ENCODE peak calls at places on chromosomes 4 and X, in seven cellular contexts. U is endothelial cell of umbilical vein, N is esophagus squamous epithelium, G is IMR-90, L is right lobe of liver, A is HCT116, T is heart left ventricle. S is an unnamed sample. For H3K27me3, the result is how much of the 10 kb centered on the place peaks cover.

GRCh38 chrX:82163701-82164100 is 961.8 kb downstream of the SH3BGRL start:
- DNase-seq in G (no peak), N (no peak), L (no peak), U (no peak), T (no peak), A (no peak), S (no peak)

GRCh38 chr4:140222175-140222574 is 68.2 kb upstream of the MAML3 start:
- DNase-seq in U (peak), N (no peak), L (no peak), A (no peak), G (peak), T (no peak), S (no peak)

GRCh38 chrX:24242649-24243556 is 71.0 kb downstream of the SUPT20HL2 start:
- DNase-seq in N (peak), U (no peak), T (peak), L (no peak), G (peak), A (no peak), S (peak)

GRCh38 chrX:136168929-136169735 is 21.8 kb downstream of the FHL1 start:
- DNase-seq in A (no peak), T (peak), N (no peak), G (peak), L (no peak), U (peak), S (no peak)

GRCh38 chr4:168386002-168386401 is 67.5 kb upstream of the DDX60 start:
- DNase-seq in L (no peak), A (no peak), G (no peak), U (peak), T (no peak), N (no peak), S (no peak)

GRCh38 chrX:13658602-13659001 is 5.7 kb downstream of the TCEANC start:
- DNase-seq in G (peak), T (no peak), L (no peak), U (peak), A (peak), N (no peak), S (peak)

GRCh38 chrX:57172544-57172943 is 35.3 kb upstream of the SPIN2A start:
- DNase-seq in T (peak), U (no peak), L (no peak), G (no peak), N (no peak), A (no peak), S (no peak)

GRCh38 chr4:128107766-128108165 is 46.7 kb downstream of the LARP1B start:
- DNase-seq in T (no peak), A (no peak), L (no peak), G (peak), N (no peak), U (no peak), S (no peak)

GRCh38 chr4:1055721-1056590 is 44.5 kb downstream of the FGFRL1 start:
- DNase-seq in N (no peak), L (peak), G (peak), T (no peak), A (no peak), U (no peak), S (no peak)

GRCh38 chr4:55444822-55445221 is 49.1 kb downstream of the TMEM165 start:
- DNase-seq in G (peak), L (no peak), T (no peak), N (no peak), U (peak), A (peak), S (no peak)

GRCh38 chr4:81227138-81227537 is 12.1 kb upstream of the PRKG2 start:
- DNase-seq in N (no peak), G (no peak), L (no peak), T (no peak), U (no peak), A (no peak), S (no peak)

GRCh38 chr4:122777846-122778501 is 45.5 kb downstream of the BBS12 start:
- DNase-seq in A (no peak), L (no peak), U (no peak), G (peak), N (no peak), T (no peak), S (no peak)

GRCh38 chr4:17616283-17616682 is 1.8 kb downstream of the MED28 start:
- DNase-seq in T (no peak), A (no peak), U (no peak), G (no peak), L (no peak), N (no peak), S (no peak)

GRCh38 chr4:46123872-46124755 is at the start of gene GABRG1:
- DNase-seq in L (no peak), U (no peak), T (no peak), G (no peak), N (no peak), A (no peak), S (peak)

GRCh38 chr4:68175562-68176155 is 46.0 kb upstream of the TMPRSS11F start:
- DNase-seq in T (peak), N (no peak), U (peak), A (peak), L (no peak), G (peak), S (no peak)

GRCh38 chr4:7432531-7433375 is 2.0 kb downstream of the PSAPL1 start:
- DNase-seq in G (no peak), A (no peak), T (no peak), U (no peak), L (peak), N (no peak), S (no peak)

GRCh38 chrX:13938053-13938765 is 91.5 kb downstream of the GEMIN8 start:
- DNase-seq in A (no peak), G (peak), U (no peak), L (no peak), T (no peak), N (no peak), S (no peak)

GRCh38 chr4:162115323-162115722 is 48.5 kb downstream of the FSTL5 start:
- DNase-seq in N (no peak), U (no peak), A (no peak), T (no peak), G (no peak), L (no peak), S (no peak)

GRCh38 chr4:23937173-23937572 is 47.3 kb upstream of the PPARGC1A start:
- DNase-seq in N (no peak), A (no peak), L (no peak), G (peak), T (no peak), U (no peak), S (no peak)

GRCh38 chr4:81786063-81786763 is 314.5 kb upstream of the RASGEF1B start:
- DNase-seq in G (no peak), U (peak), N (no peak), T (no peak), L (no peak), A (no peak), S (peak)

GRCh38 chr4:44668521-44668920 is 9.7 kb upstream of the GUF1 start:
- DNase-seq in U (no peak), T (no peak), A (no peak), L (no peak), N (no peak), G (no peak), S (no peak)

GRCh38 chr4:23856630-23857029 is 33.2 kb downstream of the PPARGC1A start:
- DNase-seq in A (no peak), T (peak), L (peak), U (no peak), N (no peak), G (no peak), S (no peak)

GRCh38 chr4:133147365-133147821 is 1.7 kb upstream of the PCDH10 start:
- DNase-seq in L (no peak), G (no peak), N (no peak), U (peak), T (no peak), A (no peak), S (no peak)

DNA sequence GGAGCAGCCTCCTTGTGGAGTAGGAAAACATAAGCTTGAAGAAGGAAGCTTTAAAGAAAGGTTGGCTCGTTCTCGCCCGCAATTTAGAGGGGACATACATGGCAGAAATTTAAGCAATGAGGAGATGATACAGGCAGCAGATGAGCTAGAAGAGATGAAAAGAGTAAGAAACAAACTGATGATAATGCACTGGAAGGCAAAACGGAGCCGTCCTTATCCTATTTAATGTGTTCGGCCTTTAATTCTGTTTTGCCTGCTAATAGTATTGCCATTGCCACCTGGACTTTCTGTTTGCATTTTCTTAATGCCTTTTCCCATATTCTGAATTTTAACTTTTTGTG is 1.4 kb downstream of the TCEAL1 start:
- DNase-seq in L (no peak), T (no peak), U (no peak), G (no peak), A (no peak), N (no peak), S (no peak)
- H3K27ac ChIP-seq in L (no peak), T (peak), U (peak), G (peak), A (no peak), N (peak), S (peak)

GRCh38 chr4:112510191-112510467 is 5.9 kb downstream of the NEUROG2 start:
- DNase-seq in N (no peak), U (no peak), L (no peak), G (no peak), A (no peak), T (no peak), S (no peak)

GRCh38 chr4:112511294-112512118 is 4.5 kb downstream of the NEUROG2 start:
- DNase-seq in L (no peak), U (no peak), G (no peak), A (no peak), T (no peak), N (no peak), S (no peak)

GRCh38 chr4:112514079-112514448 is 1.9 kb downstream of the NEUROG2 start:
- DNase-seq in N (no peak), A (no peak), T (no peak), L (no peak), G (no peak), U (no peak), S (no peak)

GRCh38 chr4:112509243-112510190 is 6.5 kb downstream of the NEUROG2 start:
- DNase-seq in U (no peak), G (peak), N (no peak), A (no peak), T (no peak), L (no peak), S (no peak)

DNA sequence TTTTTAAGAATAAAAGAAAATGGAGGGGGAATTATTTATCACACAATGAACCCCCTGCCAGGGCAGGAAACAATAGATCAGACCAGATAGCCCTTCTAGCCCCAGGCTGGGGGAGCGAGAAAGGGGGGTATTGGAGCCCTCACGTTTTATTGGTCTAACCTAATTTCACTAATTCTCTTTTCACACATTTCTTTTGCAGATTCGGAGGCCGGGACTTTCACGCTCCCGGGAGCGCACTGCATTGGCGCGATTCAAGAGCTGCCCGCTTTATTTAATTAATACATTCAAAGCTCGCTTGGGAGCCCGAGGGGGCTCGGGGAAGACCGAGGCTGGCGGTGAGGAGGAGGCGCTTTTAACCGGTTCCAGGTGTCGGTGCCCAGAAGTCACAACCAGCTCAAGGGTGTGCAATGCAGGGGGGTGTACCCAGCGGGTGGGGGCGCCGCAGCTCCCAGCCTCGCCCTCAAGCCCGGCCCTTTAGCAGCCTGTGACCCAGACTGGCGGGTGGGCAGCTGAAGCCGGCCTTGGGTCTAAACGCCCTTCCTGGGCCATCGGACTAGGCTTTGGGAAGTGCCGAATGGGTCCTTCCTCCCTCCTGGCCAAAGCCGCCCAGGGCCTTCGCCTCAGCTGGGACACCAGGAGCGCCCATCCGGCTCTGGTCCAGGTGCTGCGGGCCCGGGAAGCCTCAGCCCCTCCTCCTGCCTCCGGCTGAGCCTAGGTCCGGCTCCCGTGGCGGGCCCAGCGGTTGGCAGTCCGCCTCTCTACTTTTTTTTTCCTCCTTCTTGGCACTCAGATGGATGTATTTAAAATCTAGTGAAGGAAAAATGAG is 5.3 kb downstream of the NEUROG2 start:
- DNase-seq in A (no peak), L (no peak), U (no peak), G (no peak), N (no peak), T (no peak), S (no peak)
- H3K27me3 ChIP-seq in A (under half), L (under half), U (half or more), G (half or more), N (under half), T (half or more), S (under half)

GRCh38 chr4:103199009-103199408 is 866 bp upstream of the CENPE start:
- DNase-seq in G (no peak), N (no peak), U (no peak), T (no peak), L (no peak), A (no peak), S (no peak)

GRCh38 chr4:103201724-103202123 is 3.6 kb upstream of the CENPE start:
- DNase-seq in U (no peak), N (no peak), L (no peak), A (no peak), T (no peak), G (no peak), S (no peak)

GRCh38 chr4:103201254-103201653 is 3.1 kb upstream of the CENPE start:
- DNase-seq in A (no peak), L (no peak), U (no peak), N (no peak), T (no peak), G (no peak), S (no peak)

GRCh38 chr4:103197765-103198110 is 405 bp downstream of the CENPE start:
- DNase-seq in U (no peak), A (peak), T (no peak), G (no peak), N (no peak), L (no peak), S (no peak)

GRCh38 chr4:103198111-103198765 is at the start of gene CENPE:
- DNase-seq in N (peak), L (peak), U (peak), G (peak), T (peak), A (peak), S (peak)
- TF ChIP-seq POLR2A in N (no peak), L (no peak), U (peak), G (no peak), T (no peak), A (peak), S (no peak)

DNA sequence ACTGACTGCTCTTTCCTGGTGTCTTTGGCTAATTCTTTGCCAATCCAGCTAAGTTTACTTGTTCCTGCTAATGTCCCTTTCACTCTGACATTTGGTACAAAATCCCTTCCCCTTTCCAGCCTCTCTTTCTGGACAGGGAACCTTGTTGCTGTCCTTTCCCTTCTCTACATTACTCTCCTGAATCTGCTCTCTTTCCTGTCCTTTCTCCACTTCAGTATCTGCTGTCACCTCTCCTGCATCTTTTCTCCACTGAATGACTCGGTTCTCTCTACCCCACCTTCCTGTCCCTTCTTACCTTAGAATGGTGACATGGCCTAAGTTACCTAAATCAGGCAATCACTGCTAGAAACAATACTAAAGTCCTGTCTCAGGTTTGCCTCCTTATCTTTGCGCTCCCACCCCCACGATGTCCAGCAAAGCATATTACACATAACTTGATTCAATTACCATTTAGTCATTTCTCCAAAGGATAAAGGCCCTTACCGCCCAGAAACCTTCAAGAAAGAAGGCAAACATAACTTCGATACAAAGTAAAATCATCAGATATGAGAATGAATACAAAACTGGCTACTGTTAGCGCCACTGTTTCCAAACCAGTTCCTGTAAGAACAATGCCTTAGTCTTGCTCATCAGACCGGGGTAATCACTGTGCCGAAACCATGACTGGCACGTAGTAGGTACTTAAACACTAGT is 887 bp downstream of the BOD1L1 start:
- DNase-seq in U (no peak), A (no peak), L (no peak), G (no peak), N (no peak), T (no peak), S (no peak)
- H3K27ac ChIP-seq in U (peak), A (peak), L (no peak), G (peak), N (peak), T (no peak), S (peak)

DNA sequence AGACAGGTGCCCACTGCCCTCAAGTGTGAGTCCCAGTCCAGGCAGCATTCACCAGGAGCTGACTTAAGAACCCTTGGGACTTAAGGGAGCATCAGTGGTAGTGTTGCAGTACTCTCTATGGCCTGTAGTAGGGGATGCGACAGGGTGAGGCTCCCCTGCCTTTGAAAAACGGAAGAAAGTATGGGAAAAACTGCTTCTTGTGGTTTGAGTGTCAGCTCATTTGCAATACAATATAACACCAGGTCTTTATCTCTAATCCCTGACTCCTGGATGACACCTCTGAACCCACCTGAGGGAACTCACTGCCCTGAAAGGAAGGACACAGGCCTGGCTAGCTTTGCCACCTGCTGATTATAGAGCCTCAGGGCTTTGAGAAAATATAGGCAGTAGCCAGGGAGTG is 176.0 kb downstream of the SMARCA1 start:
- DNase-seq in A (peak), T (no peak), N (no peak), L (no peak), G (no peak), U (no peak), S (no peak)
- H3K27me3 ChIP-seq in A (under half), T (under half), N (under half), L (under half), G (under half), U (under half), S (under half)

DNA sequence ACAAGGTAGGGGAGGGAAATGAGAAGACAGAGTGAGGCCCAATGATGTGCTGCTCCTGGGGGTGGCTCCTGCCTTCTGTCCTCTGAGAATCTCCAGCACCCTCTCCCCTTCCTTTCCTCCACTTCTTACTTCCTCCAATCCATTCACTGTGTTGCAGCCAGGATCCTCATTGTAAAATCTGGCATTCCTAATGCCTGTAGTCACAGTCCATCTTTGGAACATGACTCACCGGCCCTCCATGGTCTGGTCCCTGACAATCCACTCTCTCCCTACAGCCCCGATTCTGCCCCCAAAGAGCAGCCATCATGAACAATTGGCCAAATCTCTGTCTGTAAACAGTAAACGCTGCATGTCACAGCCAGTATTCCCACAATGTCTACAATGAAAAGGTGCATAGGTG is 72.9 kb downstream of the CLNK start:
- DNase-seq in L (no peak), T (peak), A (peak), G (peak), U (peak), N (no peak), S (no peak)
- TF ChIP-seq POLR2A in L (no peak), T (no peak), A (no peak), G (no peak), U (no peak), N (no peak), S (no peak)

GRCh38 chr4:69471639-69472038 is 24.1 kb downstream of the UGT2B4 start:
- DNase-seq in L (no peak), G (no peak), T (no peak), A (no peak), U (no peak), N (no peak), S (no peak)
- H3K27ac ChIP-seq in L (no peak), G (no peak), T (no peak), A (no peak), U (no peak), N (no peak), S (no peak)

GRCh38 chr4:36152712-36153111 is 91.6 kb downstream of the ARAP2 start:
- DNase-seq in N (no peak), U (no peak), L (no peak), T (no peak), A (no peak), G (no peak), S (no peak)
- H3K27me3 ChIP-seq in N (under half), U (under half), L (under half), T (under half), A (under half), G (under half), S (under half)

S was measured in tibial nerve.